ENCODE peak calls at places on chromosomes 12 and 14, in six cellular contexts. U is PC-3, N is fibroblast of lung, S is cardiac muscle cell, C is neural progenitor cell, K is neuronal stem cell. G is an unnamed sample.

GRCh38 chr12:45234134-45234865 is 18.4 kb downstream of the ANO6 start:
- DNase-seq in S (peak; percentile 97), U (peak; percentile 96), K (peak; percentile 53), C (peak; percentile 61), N (peak; percentile 98), G (no peak)

GRCh38 chr12:69161835-69162234 is 77.5 kb upstream of the CPSF6 start:
- DNase-seq in S (peak; percentile 16), K (no peak), N (peak; percentile 33), U (no peak), C (peak; percentile 16), G (no peak)

GRCh38 chr12:133106253-133106652 is 23.8 kb downstream of the ZNF891 start:
- DNase-seq in S (peak; percentile 9), U (no peak), N (peak; percentile 20), K (no peak), C (no peak), G (no peak)

GRCh38 chr12:111578971-111579340 is 20.2 kb downstream of the ATXN2 start:
- DNase-seq in S (no peak), K (no peak), C (no peak), U (no peak), N (no peak), G (no peak)

GRCh38 chr12:62834406-62834805 is 100.5 kb downstream of the PPM1H start:
- DNase-seq in K (no peak), C (no peak), N (no peak), U (no peak), S (no peak), G (no peak)

GRCh38 chr14:42299692-42300091 is 693.0 kb downstream of the LRFN5 start:
- DNase-seq in C (no peak), U (no peak), N (no peak), K (no peak), S (no peak), G (no peak)

GRCh38 chr14:32332415-32333116 is 3.5 kb downstream of the AKAP6 start:
- DNase-seq in U (peak; percentile 56), N (no peak), C (no peak), S (no peak), K (no peak), G (no peak)

GRCh38 chr12:128754275-128754674 is 69.5 kb downstream of the SLC15A4 start:
- DNase-seq in K (no peak), S (no peak), U (no peak), N (no peak), C (no peak), G (no peak)

GRCh38 chr14:53183071-53183470 is 29.9 kb upstream of the DDHD1 start:
- DNase-seq in N (no peak), K (no peak), C (no peak), S (no peak), U (no peak), G (no peak)

GRCh38 chr12:72444566-72444965 is 172.4 kb downstream of the TRHDE start:
- DNase-seq in C (no peak), U (no peak), S (no peak), K (no peak), N (no peak), G (no peak)

GRCh38 chr14:64394423-64394822 is 6.3 kb downstream of the MTHFD1 start:
- DNase-seq in U (no peak), C (no peak), S (no peak), N (no peak), K (no peak), G (no peak)

GRCh38 chr12:116265361-116266128 is 11.9 kb downstream of the MED13L start:
- DNase-seq in U (no peak), S (no peak), N (no peak), C (no peak), K (no peak), G (no peak)

GRCh38 chr14:64196668-64197411 is 97.3 kb downstream of the ESR2 start:
- DNase-seq in N (peak; percentile 67), K (peak; percentile 51), C (peak; percentile 75), U (no peak), S (peak; percentile 63), G (peak; percentile 18)

GRCh38 chr12:12943589-12944260 is 8.2 kb downstream of the GPRC5D start:
- DNase-seq in S (no peak), K (no peak), U (no peak), C (no peak), N (peak; percentile 12), G (no peak)

GRCh38 chr14:86766469-86766868 is 1226.5 kb downstream of the GALC start:
- DNase-seq in C (no peak), N (no peak), K (no peak), S (no peak), U (no peak), G (no peak)

GRCh38 chr14:90756755-90757345 is 59.4 kb downstream of the TTC7B start:
- DNase-seq in U (no peak), S (no peak), C (peak; percentile 42), K (no peak), N (no peak), G (peak; percentile 2)

GRCh38 chr14:57987051-57987450 is 121.2 kb upstream of the SLC35F4 start:
- DNase-seq in S (no peak), N (no peak), K (no peak), C (no peak), U (peak; percentile 59), G (no peak)

GRCh38 chr14:61631044-61631692 is 64.1 kb upstream of the HIF1A start:
- DNase-seq in S (no peak), C (no peak), N (no peak), U (peak; percentile 34), K (no peak), G (no peak)

GRCh38 chr12:3700861-3701260 is 52.0 kb downstream of the CRACR2A start:
- DNase-seq in S (peak; percentile 63), C (no peak), N (peak; percentile 26), U (no peak), K (no peak), G (no peak)

GRCh38 chr14:100839573-100840175 is 13.8 kb downstream of the MEG3 start:
- DNase-seq in U (no peak), N (no peak), S (no peak), K (peak; percentile 59), C (peak; percentile 59), G (no peak)
- H3K4me1 ChIP-seq in U (no peaks in the 10 kb centered on the region), N (peaks cover 3% of the 10 kb centered on the region), S (peaks cover 13% of the 10 kb centered on the region), K (peaks cover 55% of the 10 kb centered on the region), C (peaks cover 60% of the 10 kb centered on the region), G (peaks cover 11% of the 10 kb centered on the region)

DNA sequence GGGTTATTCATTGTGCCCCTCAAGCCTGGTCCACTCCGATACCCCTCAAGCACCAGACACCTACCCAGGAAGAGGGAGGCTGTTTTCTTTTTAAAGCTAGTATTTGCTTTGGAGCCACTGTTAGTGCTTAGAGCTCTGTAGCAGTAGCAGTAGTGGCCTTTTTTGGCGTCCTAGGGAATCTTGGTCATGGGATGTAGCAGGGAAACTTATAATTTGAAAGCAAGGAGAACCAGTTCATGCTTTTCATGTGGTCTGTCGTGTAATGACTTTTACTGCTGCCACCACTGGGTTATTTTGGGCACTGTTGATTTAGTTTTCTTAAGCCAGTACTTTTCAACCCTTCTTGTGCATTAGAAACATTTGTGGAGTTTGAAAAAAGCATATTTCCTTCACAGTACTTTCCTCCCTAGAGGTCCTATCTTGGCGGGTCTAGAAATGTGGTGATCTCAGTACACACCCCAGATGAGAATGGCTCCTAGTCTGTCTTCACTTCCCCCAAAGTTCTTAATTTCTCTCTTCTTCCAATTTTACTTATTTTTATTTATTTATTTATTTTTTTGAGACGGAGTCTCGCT is 49.7 kb downstream of the MARK3 start:
- DNase-seq in C (no peak), U (peak; percentile 18), N (no peak), S (no peak), K (no peak), G (no peak)
- H3K27ac ChIP-seq in C (no peak overlapping the region), U (no peak overlapping the region), N (peak overlapping the region; percentile 5), S (peak overlapping the region; percentile 68), K (no peak overlapping the region), G (no peak overlapping the region)

GRCh38 chr12:79125358-79125757 is 260.8 kb downstream of the SYT1 start:
- DNase-seq in N (no peak), S (no peak), U (no peak), K (no peak), C (no peak), G (no peak)
- H3K4me1 ChIP-seq in N (no peaks in the 10 kb centered on the region), S (no peaks in the 10 kb centered on the region), U (no peaks in the 10 kb centered on the region), K (no peaks in the 10 kb centered on the region), C (peaks cover under 1% of the 10 kb centered on the region), G (no peaks in the 10 kb centered on the region)

GRCh38 chr14:92552066-92552465 is 38.5 kb downstream of the RIN3 start:
- DNase-seq in K (no peak), N (no peak), U (no peak), S (no peak), C (no peak), G (no peak)
- H3K27ac ChIP-seq in K (no peak overlapping the region), N (no peak overlapping the region), U (no peak overlapping the region), S (no peak overlapping the region), C (no peak overlapping the region), G (no peak overlapping the region)

GRCh38 chr12:2324375-2324774 is 271.6 kb downstream of the CACNA1C start:
- DNase-seq in S (no peak), K (no peak), N (peak; percentile 33), U (no peak), C (no peak), G (no peak)

GRCh38 chr12:2326470-2326869 is 273.7 kb downstream of the CACNA1C start:
- DNase-seq in S (no peak), K (no peak), U (no peak), C (no peak), N (no peak), G (no peak)

GRCh38 chr12:2323538-2324261 is 270.9 kb downstream of the CACNA1C start:
- DNase-seq in N (peak; percentile 23), U (no peak), C (no peak), S (peak; percentile 33), K (no peak), G (no peak)

GRCh38 chr12:2322554-2323120 is 269.9 kb downstream of the CACNA1C start:
- DNase-seq in C (no peak), U (no peak), N (no peak), K (no peak), S (no peak), G (no peak)

DNA sequence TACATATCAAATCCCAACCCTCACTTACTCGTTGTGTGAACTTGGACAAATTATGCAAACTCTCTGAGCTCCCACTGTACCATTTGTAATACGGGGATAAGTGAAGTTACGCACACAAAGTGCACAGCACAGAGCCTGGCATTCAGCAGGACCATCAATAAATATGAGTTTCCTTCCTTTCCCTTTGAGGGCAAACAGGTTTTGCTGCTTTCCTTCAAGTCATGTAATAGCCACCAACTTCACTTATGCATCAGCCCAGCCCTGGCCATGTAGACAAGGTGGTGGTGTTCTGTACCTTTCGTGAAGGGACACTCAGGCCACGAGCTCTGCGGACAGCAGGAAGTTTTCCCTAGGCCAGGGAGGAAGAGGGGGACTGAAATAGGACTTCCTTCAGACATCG is 272.7 kb downstream of the CACNA1C start:
- DNase-seq in S (no peak), C (no peak), N (no peak), K (no peak), U (peak; percentile 18), G (no peak)
- H3K4me1 ChIP-seq in S (peaks cover 39% of the 10 kb centered on the region), C (no peaks in the 10 kb centered on the region), N (peaks cover 9% of the 10 kb centered on the region), K (no peaks in the 10 kb centered on the region), U (no peaks in the 10 kb centered on the region), G (no peaks in the 10 kb centered on the region)

DNA sequence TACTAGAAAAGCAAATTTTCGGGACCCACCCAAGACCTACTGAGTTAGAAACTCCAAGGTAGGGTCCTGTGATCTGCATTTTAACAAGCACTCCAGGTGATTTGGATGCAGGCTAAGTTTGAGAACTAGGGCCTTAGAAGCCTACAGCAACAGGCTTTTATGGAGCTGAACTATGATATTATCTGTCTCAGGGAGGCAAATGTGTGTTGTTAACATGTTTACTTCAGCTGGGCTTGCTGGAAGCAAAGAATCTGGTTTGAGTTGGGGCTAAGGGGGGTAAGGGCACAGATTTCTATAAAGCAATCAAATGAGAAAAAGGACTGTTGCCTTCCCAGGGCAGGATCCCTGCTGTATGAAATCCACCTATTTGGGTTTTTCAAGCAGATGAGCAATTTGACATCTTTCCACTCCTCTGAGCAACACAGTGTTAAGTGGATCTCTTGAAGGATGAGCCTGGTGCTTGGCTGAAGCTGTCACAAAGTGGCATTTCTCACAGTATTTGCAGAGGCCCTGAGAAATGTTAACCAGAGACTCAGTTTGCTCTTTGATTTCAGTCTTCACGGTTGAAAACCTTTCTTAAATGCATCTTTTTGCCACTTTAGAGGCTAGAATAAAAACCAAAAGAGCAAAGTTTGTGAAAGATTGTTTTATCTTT is 36.2 kb upstream of the SOCS2 start:
- DNase-seq in U (no peak), K (no peak), S (no peak), N (no peak), C (no peak), G (no peak)
- H3K27ac ChIP-seq in U (no peak overlapping the region), K (no peak overlapping the region), S (peak overlapping the region; percentile 65), N (no peak overlapping the region), C (no peak overlapping the region), G (no peak overlapping the region)

G was measured in iPS DF 6.9.